ENCODE peak calls at places on chromosome 13, in seven cellular contexts. B is sigmoid colon; R is tibial artery; A is heart left ventricle; T is vagina; E is CD8-positive, alpha-beta memory T cell; V is IMR-90. L is an unnamed sample.

GRCh38 chr13:73903561-73903960 is 230.6 kb downstream of the KLF12 start:
- DNase-seq in R (no peak), B (no peak), T (no peak), A (no peak), V (no peak), E (no peak), L (no peak)

GRCh38 chr13:20401586-20401957 is 124.1 kb downstream of the CRYL1 start:
- DNase-seq in A (no peak), R (no peak), B (peak; percentile 39), T (peak; percentile 64), E (no peak), V (no peak), L (no peak)

GRCh38 chr13:54210397-54211050 is 1181.9 kb downstream of the OLFM4 start:
- DNase-seq in A (no peak), R (no peak), E (no peak), V (no peak), T (no peak), B (no peak), L (no peak)

GRCh38 chr13:112452380-112453206 is 76.4 kb downstream of the SPACA7 start:
- DNase-seq in A (no peak), B (no peak), E (no peak), V (no peak), R (no peak), T (peak; percentile 58), L (peak; percentile 17)

GRCh38 chr13:90445179-90445578 is 902.3 kb upstream of the MIR17HG start:
- DNase-seq in E (no peak), T (no peak), R (no peak), V (peak; percentile 90), B (no peak), A (no peak), L (no peak)

GRCh38 chr13:113887700-113888201 is 23.9 kb upstream of the GAS6 start:
- DNase-seq in E (no peak), T (no peak), B (no peak), A (no peak), V (no peak), R (peak; percentile 44), L (no peak)

GRCh38 chr13:43019811-43020210 is 3.6 kb upstream of the DNAJC15 start:
- DNase-seq in V (no peak), A (no peak), E (no peak), R (no peak), B (no peak), T (no peak), L (no peak)

GRCh38 chr13:23020246-23020843 is 160.4 kb upstream of the SGCG start:
- DNase-seq in B (peak; percentile 69), R (peak; percentile 64), A (peak; percentile 12), V (peak; percentile 57), E (no peak), T (no peak), L (no peak)

GRCh38 chr13:104648291-104648690 is 1582.1 kb upstream of the SLC10A2 start:
- DNase-seq in A (no peak), T (no peak), E (no peak), R (no peak), V (no peak), B (no peak), L (no peak)

GRCh38 chr13:36098080-36098479 is 33.1 kb downstream of the DCLK1 start:
- DNase-seq in B (no peak), R (no peak), A (no peak), E (no peak), T (no peak), V (no peak), L (no peak)

GRCh38 chr13:21354721-21355120 is 104.4 kb downstream of the ZDHHC20 start:
- DNase-seq in E (no peak), B (no peak), T (no peak), R (no peak), A (no peak), V (no peak), L (no peak)

GRCh38 chr13:113860579-113861432 is 3.1 kb downstream of the GAS6 start:
- DNase-seq in R (no peak), E (no peak), T (no peak), V (no peak), B (no peak), A (no peak), L (no peak)

GRCh38 chr13:32116210-32116609 is 84.6 kb downstream of the FRY start:
- DNase-seq in E (no peak), V (no peak), T (no peak), B (no peak), R (no peak), A (no peak), L (no peak)

GRCh38 chr13:71828564-71828963 is 38.4 kb downstream of the DACH1 start:
- DNase-seq in V (no peak), T (no peak), B (no peak), A (no peak), R (no peak), E (no peak), L (no peak)

GRCh38 chr13:24036115-24036514 is 124.4 kb upstream of the SPATA13 start:
- DNase-seq in B (no peak), E (no peak), A (no peak), V (peak; percentile 44), R (no peak), T (no peak), L (peak; percentile 26)

GRCh38 chr13:35552172-35552844 is 75.8 kb upstream of the MAB21L1 start:
- DNase-seq in V (peak; percentile 34), B (no peak), R (no peak), A (no peak), E (no peak), T (no peak), L (no peak)

GRCh38 chr13:100673831-100674362 is 698 bp downstream of the TMTC4 start:
- DNase-seq in T (no peak), B (peak; percentile 78), A (peak; percentile 35), V (peak; percentile 83), E (peak; percentile 68), R (no peak), L (peak; percentile 52)

GRCh38 chr13:41587490-41587889 is 130.1 kb downstream of the RGCC start:
- DNase-seq in E (peak; percentile 45), A (no peak), V (no peak), B (no peak), T (no peak), R (no peak), L (no peak)

GRCh38 chr13:99972190-99972731 is 694 bp upstream of the ZIC5 start:
- DNase-seq in R (no peak), A (no peak), E (no peak), V (no peak), T (no peak), B (no peak), L (no peak)

GRCh38 chr13:102830646-102831045 is 15.2 kb upstream of the ERCC5 start:
- DNase-seq in B (no peak), T (no peak), E (no peak), A (no peak), R (no peak), V (no peak), L (no peak)

GRCh38 chr13:102825400-102825799 is 20.4 kb upstream of the ERCC5 start:
- DNase-seq in R (no peak), B (no peak), E (no peak), V (no peak), T (no peak), A (no peak), L (no peak)

DNA sequence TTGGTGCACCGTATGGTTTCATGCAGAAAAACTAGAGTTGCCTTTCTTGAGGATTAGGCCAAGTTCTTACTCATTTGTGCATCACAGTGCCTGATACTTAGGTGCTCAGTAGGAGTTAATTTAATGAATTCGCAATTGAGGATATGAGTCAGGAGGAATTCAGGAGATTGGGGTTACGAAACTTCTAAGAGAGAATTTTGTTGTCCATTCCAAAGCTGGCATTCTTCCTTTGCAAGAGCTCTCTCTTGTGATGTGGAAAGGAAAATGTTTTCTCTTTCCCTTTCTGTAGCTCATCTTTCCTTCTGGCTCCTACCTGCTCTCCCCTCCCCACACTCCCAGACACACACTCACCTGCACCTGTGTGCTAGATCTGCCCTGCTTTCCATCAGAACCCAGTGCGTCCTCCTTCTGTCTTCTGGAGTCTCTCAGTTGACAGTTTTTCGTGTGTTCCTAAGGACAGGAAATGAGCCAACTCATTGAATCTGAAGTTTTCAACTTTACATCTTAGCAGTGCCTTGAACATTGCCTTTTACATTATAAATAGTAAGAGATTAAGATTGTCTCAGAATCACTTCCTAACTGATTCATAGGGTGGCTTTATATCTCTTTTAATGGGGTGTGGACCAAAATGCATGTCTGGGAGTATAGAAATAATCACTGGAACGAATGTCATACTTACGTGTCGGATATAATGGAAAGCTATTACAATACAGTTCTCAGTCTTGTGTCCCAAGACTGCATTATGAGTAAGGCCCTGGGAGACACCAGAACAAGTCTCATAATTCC is 19.7 kb upstream of the ERCC5 start:
- DNase-seq in V (peak; percentile 93), B (no peak), A (no peak), E (no peak), R (no peak), T (no peak), L (no peak)
- H3K27ac ChIP-seq in V (peak overlapping the region; percentile 88), B (no peak overlapping the region), A (no peak overlapping the region), E (no peak overlapping the region), R (no peak overlapping the region), T (no peak overlapping the region), L (no peak overlapping the region)

GRCh38 chr13:27634231-27634630 is 12.5 kb downstream of the POLR1D start:
- DNase-seq in B (no peak), A (no peak), V (no peak), T (no peak), R (no peak), E (no peak), L (no peak)

GRCh38 chr13:27632648-27633047 is 11.0 kb downstream of the POLR1D start:
- DNase-seq in A (no peak), R (no peak), V (no peak), T (no peak), B (no peak), E (no peak), L (no peak)

GRCh38 chr13:27632214-27632613 is 10.5 kb downstream of the POLR1D start:
- DNase-seq in B (no peak), V (no peak), R (no peak), A (no peak), T (no peak), E (no peak), L (no peak)

GRCh38 chr13:27631156-27631555 is 9.5 kb downstream of the POLR1D start:
- DNase-seq in B (no peak), R (no peak), V (no peak), T (no peak), E (no peak), A (no peak), L (no peak)

GRCh38 chr13:27631665-27632064 is 10.0 kb downstream of the POLR1D start:
- DNase-seq in E (no peak), A (no peak), B (no peak), T (no peak), V (no peak), R (no peak), L (no peak)
- H3K4me1 ChIP-seq in E (peaks cover 4% of the 10 kb centered on the region), A (peaks cover 6% of the 10 kb centered on the region), B (no peaks in the 10 kb centered on the region), T (peaks cover 37% of the 10 kb centered on the region), V (no peaks in the 10 kb centered on the region), R (no peaks in the 10 kb centered on the region), L (peaks cover 12% of the 10 kb centered on the region)

GRCh38 chr13:98879127-98879520 is 98.7 kb downstream of the DOCK9 start:
- DNase-seq in T (no peak), R (no peak), E (no peak), A (no peak), B (no peak), V (no peak), L (no peak)
- H3K36me3 ChIP-seq in T (peaks cover 59% of the 10 kb centered on the region), R (peaks cover 48% of the 10 kb centered on the region), E (peaks cover 52% of the 10 kb centered on the region), A (peaks cover 31% of the 10 kb centered on the region), B (peaks cover 98% of the 10 kb centered on the region), V (no peaks in the 10 kb centered on the region), L (peaks cover 42% of the 10 kb centered on the region)

GRCh38 chr13:33281951-33282595 is 3.5 kb downstream of the STARD13 start:
- DNase-seq in T (no peak), A (no peak), V (peak; percentile 92), R (no peak), E (no peak), B (no peak), L (no peak)
- H3K27ac ChIP-seq in T (no peak overlapping the region), A (peak overlapping the region; percentile 89), V (peak overlapping the region; percentile 94), R (peak overlapping the region; percentile 30), E (no peak overlapping the region), B (peak overlapping the region; percentile 94), L (peak overlapping the region; percentile 86)